ENCODE peak calls at places on chromosomes 3 and 15, in seven cellular contexts. One of them, this sample, is unnamed.

GRCh38 chr15:83515171-83515570 is 68.0 kb downstream of the SH3GL3 start:
- DNase-seq in posterior vena cava: no peak
- DNase-seq in activated T-cell treated with anti-CD3 and anti-CD28 coated beads, Interleukin-2, amount 50 U/mL, for 72 hours: no peak
- DNase-seq in occipital lobe: no peak
- DNase-seq in upper lobe of left lung: no peak
- DNase-seq in NCI-H1092: no peak
- DNase-seq in WTC11: no peak
- DNase-seq in this sample: no peak

GRCh38 chr3:149592758-149593240 is 65.0 kb downstream of the WWTR1 start:
- DNase-seq in activated T-cell treated with anti-CD3 and anti-CD28 coated beads, Interleukin-2, amount 50 U/mL, for 72 hours: no peak
- DNase-seq in upper lobe of left lung: no peak
- DNase-seq in posterior vena cava: no peak
- DNase-seq in NCI-H1092: no peak
- DNase-seq in occipital lobe: no peak
- DNase-seq in WTC11: no peak
- DNase-seq in this sample: no peak

GRCh38 chr3:97882975-97883598 is 61.3 kb downstream of the CRYBG3 start:
- DNase-seq in occipital lobe: no peak
- DNase-seq in WTC11: no peak
- DNase-seq in upper lobe of left lung: peak; percentile 79
- DNase-seq in activated T-cell treated with anti-CD3 and anti-CD28 coated beads, Interleukin-2, amount 50 U/mL, for 72 hours: peak; percentile 12
- DNase-seq in posterior vena cava: no peak
- DNase-seq in NCI-H1092: no peak
- DNase-seq in this sample: no peak

GRCh38 chr3:45987368-45988099 is 8.1 kb downstream of the FYCO1 start:
- DNase-seq in NCI-H1092: no peak
- DNase-seq in occipital lobe: peak; percentile 13
- DNase-seq in WTC11: no peak
- DNase-seq in upper lobe of left lung: no peak
- DNase-seq in posterior vena cava: no peak
- DNase-seq in activated T-cell treated with anti-CD3 and anti-CD28 coated beads, Interleukin-2, amount 50 U/mL, for 72 hours: no peak
- DNase-seq in this sample: no peak

GRCh38 chr15:29822685-29823459 is 604 bp upstream of the TJP1 start:
- DNase-seq in occipital lobe: peak; percentile 57
- DNase-seq in upper lobe of left lung: peak; percentile 64
- DNase-seq in WTC11: peak; percentile 64
- DNase-seq in activated T-cell treated with anti-CD3 and anti-CD28 coated beads, Interleukin-2, amount 50 U/mL, for 72 hours: peak; percentile 8
- DNase-seq in posterior vena cava: peak; percentile 92
- DNase-seq in NCI-H1092: peak; percentile 1
- DNase-seq in this sample: peak; percentile 5

GRCh38 chr3:40201770-40202169 is 107.7 kb upstream of the EIF1B start:
- DNase-seq in occipital lobe: no peak
- DNase-seq in activated T-cell treated with anti-CD3 and anti-CD28 coated beads, Interleukin-2, amount 50 U/mL, for 72 hours: no peak
- DNase-seq in upper lobe of left lung: no peak
- DNase-seq in NCI-H1092: no peak
- DNase-seq in posterior vena cava: no peak
- DNase-seq in WTC11: no peak
- DNase-seq in this sample: no peak

GRCh38 chr3:189530822-189531221 is 100.4 kb upstream of the TP63 start:
- DNase-seq in occipital lobe: no peak
- DNase-seq in WTC11: no peak
- DNase-seq in posterior vena cava: no peak
- DNase-seq in NCI-H1092: no peak
- DNase-seq in upper lobe of left lung: no peak
- DNase-seq in activated T-cell treated with anti-CD3 and anti-CD28 coated beads, Interleukin-2, amount 50 U/mL, for 72 hours: peak; percentile 40
- DNase-seq in this sample: no peak

GRCh38 chr3:179276743-179277142 is 25.8 kb upstream of the KCNMB3 start:
- DNase-seq in activated T-cell treated with anti-CD3 and anti-CD28 coated beads, Interleukin-2, amount 50 U/mL, for 72 hours: no peak
- DNase-seq in NCI-H1092: no peak
- DNase-seq in upper lobe of left lung: no peak
- DNase-seq in WTC11: no peak
- DNase-seq in posterior vena cava: no peak
- DNase-seq in occipital lobe: no peak
- DNase-seq in this sample: no peak

GRCh38 chr15:83200162-83200561 is 7.5 kb downstream of the HDGFL3 start:
- DNase-seq in occipital lobe: no peak
- DNase-seq in upper lobe of left lung: no peak
- DNase-seq in NCI-H1092: no peak
- DNase-seq in posterior vena cava: no peak
- DNase-seq in WTC11: no peak
- DNase-seq in activated T-cell treated with anti-CD3 and anti-CD28 coated beads, Interleukin-2, amount 50 U/mL, for 72 hours: peak; percentile 12
- DNase-seq in this sample: no peak

GRCh38 chr3:174973465-174973864 is 114.3 kb downstream of the NAALADL2 start:
- DNase-seq in occipital lobe: no peak
- DNase-seq in upper lobe of left lung: peak; percentile 42
- DNase-seq in NCI-H1092: no peak
- DNase-seq in activated T-cell treated with anti-CD3 and anti-CD28 coated beads, Interleukin-2, amount 50 U/mL, for 72 hours: no peak
- DNase-seq in posterior vena cava: no peak
- DNase-seq in WTC11: no peak
- DNase-seq in this sample: no peak

GRCh38 chr3:169241575-169241927 is 422.0 kb downstream of the MECOM start:
- DNase-seq in WTC11: no peak
- DNase-seq in activated T-cell treated with anti-CD3 and anti-CD28 coated beads, Interleukin-2, amount 50 U/mL, for 72 hours: no peak
- DNase-seq in posterior vena cava: no peak
- DNase-seq in occipital lobe: no peak
- DNase-seq in NCI-H1092: no peak
- DNase-seq in upper lobe of left lung: no peak
- DNase-seq in this sample: no peak

GRCh38 chr3:4656059-4656458 is 162.9 kb downstream of the ITPR1 start:
- DNase-seq in NCI-H1092: peak; percentile 28
- DNase-seq in activated T-cell treated with anti-CD3 and anti-CD28 coated beads, Interleukin-2, amount 50 U/mL, for 72 hours: peak; percentile 15
- DNase-seq in upper lobe of left lung: peak; percentile 71
- DNase-seq in WTC11: peak; percentile 76
- DNase-seq in occipital lobe: peak; percentile 47
- DNase-seq in posterior vena cava: no peak
- DNase-seq in this sample: peak; percentile 59

GRCh38 chr3:111484666-111485065 is 57.3 kb upstream of the CD96 start:
- DNase-seq in occipital lobe: no peak
- DNase-seq in activated T-cell treated with anti-CD3 and anti-CD28 coated beads, Interleukin-2, amount 50 U/mL, for 72 hours: no peak
- DNase-seq in upper lobe of left lung: no peak
- DNase-seq in NCI-H1092: no peak
- DNase-seq in posterior vena cava: no peak
- DNase-seq in WTC11: no peak
- DNase-seq in this sample: no peak

GRCh38 chr15:79635897-79636596 is 203.9 kb downstream of the MINAR1 start:
- DNase-seq in occipital lobe: no peak
- DNase-seq in posterior vena cava: no peak
- DNase-seq in activated T-cell treated with anti-CD3 and anti-CD28 coated beads, Interleukin-2, amount 50 U/mL, for 72 hours: no peak
- DNase-seq in NCI-H1092: no peak
- DNase-seq in WTC11: no peak
- DNase-seq in upper lobe of left lung: no peak
- DNase-seq in this sample: no peak

GRCh38 chr3:51585197-51585596 is 46.7 kb downstream of the RAD54L2 start:
- DNase-seq in NCI-H1092: no peak
- DNase-seq in posterior vena cava: no peak
- DNase-seq in activated T-cell treated with anti-CD3 and anti-CD28 coated beads, Interleukin-2, amount 50 U/mL, for 72 hours: no peak
- DNase-seq in WTC11: no peak
- DNase-seq in upper lobe of left lung: no peak
- DNase-seq in occipital lobe: no peak
- DNase-seq in this sample: no peak

GRCh38 chr3:184981071-184981470 is 169.1 kb downstream of the VPS8 start:
- DNase-seq in activated T-cell treated with anti-CD3 and anti-CD28 coated beads, Interleukin-2, amount 50 U/mL, for 72 hours: no peak
- DNase-seq in WTC11: no peak
- DNase-seq in upper lobe of left lung: no peak
- DNase-seq in NCI-H1092: no peak
- DNase-seq in posterior vena cava: no peak
- DNase-seq in occipital lobe: no peak
- DNase-seq in this sample: no peak